ENCODE peak calls at places on chromosomes 4 and X, in four cellular contexts. W is CD8-positive, alpha-beta T cell; E is amniotic stem cell; N is AG04449. A is an unnamed sample.
A peak's percentile ranks its signal among the peaks of the same experiment; 100 is the strongest.

GRCh38 chr4:115323106-115323684 is 209.8 kb upstream of the NDST4 start:
- DNase-seq in W (no peak), N (no peak), E (no peak), A (no peak)

GRCh38 chrX:44945736-44946135 is 72.7 kb downstream of the KDM6A start:
- DNase-seq in N (no peak), E (no peak), W (no peak), A (no peak)

GRCh38 chr4:82429728-82430192 is 502 bp downstream of the HNRNPDL start:
- DNase-seq in E (no peak), W (peak; percentile 68), N (no peak), A (no peak)

GRCh38 chr4:56671860-56672259 is 9.2 kb downstream of the HOPX start:
- DNase-seq in N (no peak), E (no peak), W (no peak), A (no peak)

GRCh38 chr4:39718366-39719323 is 20.7 kb downstream of the UBE2K start:
- DNase-seq in N (no peak), E (no peak), W (no peak), A (no peak)

GRCh38 chr4:185534850-185535761 is at the start of gene PDLIM3:
- DNase-seq in N (no peak), E (peak; percentile 16), W (no peak), A (peak; percentile 73)

GRCh38 chr4:42268824-42269223 is 116.4 kb upstream of the BEND4 start:
- DNase-seq in E (no peak), W (no peak), N (no peak), A (no peak)

GRCh38 chrX:50813843-50814661 is at the start of gene SHROOM4:
- DNase-seq in E (no peak), W (no peak), N (no peak), A (peak; percentile 83)

GRCh38 chrX:13733506-13733905 is 914 bp downstream of the TRAPPC2 start:
- DNase-seq in N (no peak), E (no peak), W (no peak), A (peak; percentile 13)

GRCh38 chrX:153922932-153923857 is 2.9 kb downstream of the ARHGAP4 start:
- DNase-seq in N (no peak), W (no peak), E (peak; percentile 10), A (no peak)

GRCh38 chr4:3517731-3518510 is 14.3 kb downstream of the LRPAP1 start:
- DNase-seq in N (no peak), E (no peak), W (no peak), A (no peak)

GRCh38 chr4:20544645-20545044 is 155.6 kb upstream of the PACRGL start:
- DNase-seq in E (peak; percentile 36), W (no peak), N (no peak), A (peak; percentile 59)

GRCh38 chr4:89101256-89102161 is 9.8 kb upstream of the TIGD2 start:
- DNase-seq in E (no peak), N (no peak), W (no peak), A (no peak)

GRCh38 chrX:134886201-134886600 is 104.6 kb upstream of the SMIM10 start:
- DNase-seq in E (no peak), N (no peak), W (no peak), A (peak; percentile 35)

GRCh38 chrX:28847423-28847822 is 260.2 kb downstream of the IL1RAPL1 start:
- DNase-seq in E (no peak), N (no peak), W (no peak), A (peak; percentile 17)

GRCh38 chr4:41363384-41363981 is 106.8 kb downstream of the UCHL1 start:
- DNase-seq in E (peak; percentile 27), N (no peak), W (no peak), A (peak; percentile 53)

GRCh38 chr4:3766207-3766790 is at the start of gene ADRA2C:
- DNase-seq in E (no peak), N (no peak), W (no peak), A (peak; percentile 5)

GRCh38 chr4:7905461-7905915 is 34.2 kb downstream of the AFAP1 start:
- DNase-seq in W (no peak), E (no peak), N (no peak), A (peak; percentile 35)

GRCh38 chrX:101411984-101412383 is 4.0 kb downstream of the HNRNPH2 start:
- DNase-seq in N (no peak), E (no peak), W (no peak), A (no peak)

GRCh38 chr4:37628977-37629609 is 57.1 kb downstream of the RELL1 start:
- DNase-seq in N (peak; percentile 31), W (no peak), E (peak; percentile 8), A (peak; percentile 80)

GRCh38 chr4:2101346-2102044 is 42.4 kb downstream of the NAT8L start:
- DNase-seq in E (no peak), N (no peak), W (no peak), A (no peak)

GRCh38 chr4:56972389-56972788 is 5.0 kb downstream of the NOA1 start:
- DNase-seq in E (no peak), N (no peak), W (no peak), A (no peak)

GRCh38 chr4:89700766-89701165 is 136.2 kb downstream of the SNCA start:
- DNase-seq in E (no peak), W (no peak), N (no peak), A (no peak)

GRCh38 chrX:45309096-45309495 is 108.4 kb upstream of the DIPK2B start:
- DNase-seq in E (no peak), W (no peak), N (no peak), A (peak; percentile 64)

GRCh38 chrX:102345916-102346315 is 93.9 kb downstream of the NXF2B start:
- DNase-seq in W (peak; percentile 46), N (no peak), E (no peak), A (peak; percentile 34)

GRCh38 chrX:151825927-151826471 is 86.7 kb upstream of the MAGEA4 start:
- DNase-seq in N (peak; percentile 74), W (no peak), E (peak; percentile 61), A (peak; percentile 3)

GRCh38 chr4:52643846-52644245 is 15.3 kb downstream of the USP46 start:
- DNase-seq in E (no peak), N (no peak), W (no peak), A (peak; percentile 69)

GRCh38 chrX:39875834-39876625 is 221.7 kb downstream of the BCOR start:
- DNase-seq in W (no peak), N (no peak), E (no peak), A (no peak)

GRCh38 chrX:102858826-102859627 is 78.0 kb upstream of the RAB40AL start:
- DNase-seq in E (no peak), W (no peak), N (no peak), A (no peak)

GRCh38 chr4:102217345-102217744 is 127.9 kb downstream of the SLC39A8 start:
- DNase-seq in E (no peak), W (no peak), N (no peak), A (no peak)

GRCh38 chr4:122139139-122139538 is 13.0 kb upstream of the BLTP1 start:
- DNase-seq in N (no peak), E (no peak), W (no peak), A (no peak)

GRCh38 chr4:1910643-1911042 is 39.5 kb downstream of the NSD2 start:
- DNase-seq in W (no peak), E (no peak), N (peak; percentile 12), A (peak; percentile 78)

A was measured in mesenchymal stem cell.